ENCODE peak calls at places on chromosome 10, in nine cellular contexts. One of them, this sample, is unnamed.

GRCh38 chr10:97673736-97674525 is 13.1 kb downstream of the AVPI1 start:
- DNase-seq in breast epithelium: no peak
- DNase-seq in kidney: no peak
- DNase-seq in esophagus squamous epithelium: no peak
- DNase-seq in fibroblast of pulmonary artery: peak; percentile 80
- DNase-seq in AG09319: no peak
- DNase-seq in MM.1S: no peak
- DNase-seq in spleen: no peak
- DNase-seq in BJ: no peak
- DNase-seq in this sample: no peak

GRCh38 chr10:122876493-122876855 is 2.9 kb downstream of the FAM24B start:
- DNase-seq in kidney: no peak
- DNase-seq in spleen: no peak
- DNase-seq in BJ: no peak
- DNase-seq in breast epithelium: no peak
- DNase-seq in AG09319: no peak
- DNase-seq in fibroblast of pulmonary artery: no peak
- DNase-seq in MM.1S: no peak
- DNase-seq in esophagus squamous epithelium: no peak
- DNase-seq in this sample: no peak

GRCh38 chr10:80472234-80473095 is 18.4 kb downstream of the TSPAN14 start:
- DNase-seq in AG09319: peak; percentile 72
- DNase-seq in BJ: no peak
- DNase-seq in spleen: no peak
- DNase-seq in breast epithelium: no peak
- DNase-seq in kidney: no peak
- DNase-seq in esophagus squamous epithelium: no peak
- DNase-seq in fibroblast of pulmonary artery: peak; percentile 97
- DNase-seq in MM.1S: no peak
- DNase-seq in this sample: no peak

GRCh38 chr10:3902054-3902808 is 117.2 kb upstream of the KLF6 start:
- DNase-seq in esophagus squamous epithelium: no peak
- DNase-seq in AG09319: no peak
- DNase-seq in breast epithelium: no peak
- DNase-seq in fibroblast of pulmonary artery: peak; percentile 55
- DNase-seq in spleen: peak; percentile 88
- DNase-seq in kidney: no peak
- DNase-seq in MM.1S: peak; percentile 87
- DNase-seq in BJ: no peak
- DNase-seq in this sample: no peak

GRCh38 chr10:132395704-132396494 is 1.1 kb upstream of the PWWP2B start:
- DNase-seq in MM.1S: no peak
- DNase-seq in breast epithelium: no peak
- DNase-seq in esophagus squamous epithelium: no peak
- DNase-seq in spleen: peak; percentile 95
- DNase-seq in BJ: no peak
- DNase-seq in kidney: peak; percentile 95
- DNase-seq in fibroblast of pulmonary artery: peak; percentile 24
- DNase-seq in AG09319: no peak
- DNase-seq in this sample: peak; percentile 69

GRCh38 chr10:101938316-101939272 is 95.0 kb upstream of the KCNIP2 start:
- DNase-seq in spleen: no peak
- DNase-seq in kidney: no peak
- DNase-seq in AG09319: peak; percentile 84
- DNase-seq in esophagus squamous epithelium: no peak
- DNase-seq in BJ: peak; percentile 71
- DNase-seq in fibroblast of pulmonary artery: peak; percentile 88
- DNase-seq in breast epithelium: no peak
- DNase-seq in MM.1S: no peak
- DNase-seq in this sample: no peak

GRCh38 chr10:132511692-132512442 is 25.7 kb upstream of the INPP5A start:
- DNase-seq in breast epithelium: no peak
- DNase-seq in esophagus squamous epithelium: no peak
- DNase-seq in fibroblast of pulmonary artery: peak; percentile 48
- DNase-seq in BJ: no peak
- DNase-seq in AG09319: no peak
- DNase-seq in spleen: no peak
- DNase-seq in MM.1S: no peak
- DNase-seq in kidney: no peak
- DNase-seq in this sample: no peak

GRCh38 chr10:18610517-18610916 is 40.9 kb downstream of the NSUN6 start:
- DNase-seq in spleen: no peak
- DNase-seq in breast epithelium: no peak
- DNase-seq in kidney: no peak
- DNase-seq in esophagus squamous epithelium: no peak
- DNase-seq in MM.1S: no peak
- DNase-seq in AG09319: no peak
- DNase-seq in BJ: no peak
- DNase-seq in fibroblast of pulmonary artery: peak; percentile 90
- DNase-seq in this sample: no peak

GRCh38 chr10:118481871-118482270 is 113.6 kb downstream of the PRLHR start:
- DNase-seq in breast epithelium: no peak
- DNase-seq in esophagus squamous epithelium: no peak
- DNase-seq in fibroblast of pulmonary artery: no peak
- DNase-seq in MM.1S: no peak
- DNase-seq in spleen: no peak
- DNase-seq in AG09319: no peak
- DNase-seq in BJ: no peak
- DNase-seq in kidney: no peak
- DNase-seq in this sample: no peak

GRCh38 chr10:77378950-77379349 is 258.7 kb downstream of the KCNMA1 start:
- DNase-seq in fibroblast of pulmonary artery: no peak
- DNase-seq in AG09319: no peak
- DNase-seq in breast epithelium: no peak
- DNase-seq in spleen: no peak
- DNase-seq in BJ: no peak
- DNase-seq in MM.1S: no peak
- DNase-seq in esophagus squamous epithelium: no peak
- DNase-seq in kidney: no peak
- DNase-seq in this sample: no peak

GRCh38 chr10:10830316-10831061 is 187.2 kb upstream of the CELF2 start:
- DNase-seq in esophagus squamous epithelium: no peak
- DNase-seq in MM.1S: no peak
- DNase-seq in BJ: peak; percentile 86
- DNase-seq in fibroblast of pulmonary artery: peak; percentile 98
- DNase-seq in AG09319: peak; percentile 70
- DNase-seq in spleen: no peak
- DNase-seq in kidney: no peak
- DNase-seq in breast epithelium: no peak
- DNase-seq in this sample: no peak

GRCh38 chr10:69065406-69066361 is 22.2 kb upstream of the SRGN start:
- DNase-seq in AG09319: no peak
- DNase-seq in kidney: peak; percentile 80
- DNase-seq in spleen: no peak
- DNase-seq in fibroblast of pulmonary artery: peak; percentile 92
- DNase-seq in esophagus squamous epithelium: no peak
- DNase-seq in breast epithelium: no peak
- DNase-seq in MM.1S: no peak
- DNase-seq in BJ: no peak
- DNase-seq in this sample: no peak

GRCh38 chr10:80501913-80502521 is 35.7 kb upstream of the SH2D4B start:
- DNase-seq in fibroblast of pulmonary artery: no peak
- DNase-seq in spleen: peak; percentile 67
- DNase-seq in kidney: no peak
- DNase-seq in BJ: no peak
- DNase-seq in esophagus squamous epithelium: no peak
- DNase-seq in AG09319: no peak
- DNase-seq in breast epithelium: no peak
- DNase-seq in MM.1S: no peak
- DNase-seq in this sample: no peak

GRCh38 chr10:43825984-43826383 is 177.3 kb upstream of the ZNF32 start:
- DNase-seq in esophagus squamous epithelium: no peak
- DNase-seq in MM.1S: no peak
- DNase-seq in spleen: no peak
- DNase-seq in BJ: no peak
- DNase-seq in fibroblast of pulmonary artery: no peak
- DNase-seq in kidney: peak; percentile 76
- DNase-seq in AG09319: no peak
- DNase-seq in breast epithelium: no peak
- DNase-seq in this sample: no peak

GRCh38 chr10:133226251-133226808 is 3.7 kb upstream of the UTF1 start:
- DNase-seq in MM.1S: no peak
- DNase-seq in breast epithelium: no peak
- DNase-seq in fibroblast of pulmonary artery: no peak
- DNase-seq in BJ: no peak
- DNase-seq in esophagus squamous epithelium: no peak
- DNase-seq in spleen: no peak
- DNase-seq in AG09319: no peak
- DNase-seq in kidney: no peak
- DNase-seq in this sample: no peak

GRCh38 chr10:132534348-132535064 is 3.1 kb upstream of the INPP5A start:
- DNase-seq in kidney: no peak
- DNase-seq in breast epithelium: no peak
- DNase-seq in BJ: no peak
- DNase-seq in AG09319: no peak
- DNase-seq in MM.1S: no peak
- DNase-seq in esophagus squamous epithelium: no peak
- DNase-seq in spleen: no peak
- DNase-seq in fibroblast of pulmonary artery: no peak
- DNase-seq in this sample: no peak

GRCh38 chr10:120517881-120518484 is 61.0 kb downstream of the PLPP4 start:
- DNase-seq in spleen: no peak
- DNase-seq in MM.1S: no peak
- DNase-seq in esophagus squamous epithelium: no peak
- DNase-seq in fibroblast of pulmonary artery: no peak
- DNase-seq in BJ: no peak
- DNase-seq in kidney: no peak
- DNase-seq in AG09319: no peak
- DNase-seq in breast epithelium: no peak
- DNase-seq in this sample: no peak

GRCh38 chr10:5910323-5911100 is 20.5 kb downstream of the FBH1 start:
- DNase-seq in esophagus squamous epithelium: no peak
- DNase-seq in fibroblast of pulmonary artery: no peak
- DNase-seq in BJ: no peak
- DNase-seq in AG09319: no peak
- DNase-seq in MM.1S: no peak
- DNase-seq in breast epithelium: no peak
- DNase-seq in spleen: no peak
- DNase-seq in kidney: no peak
- DNase-seq in this sample: no peak

GRCh38 chr10:74035324-74035723 is 37.4 kb downstream of the VCL start:
- DNase-seq in fibroblast of pulmonary artery: no peak
- DNase-seq in BJ: no peak
- DNase-seq in MM.1S: no peak
- DNase-seq in esophagus squamous epithelium: no peak
- DNase-seq in spleen: no peak
- DNase-seq in kidney: no peak
- DNase-seq in breast epithelium: no peak
- DNase-seq in AG09319: no peak
- DNase-seq in this sample: no peak
- TF ChIP-seq CTCF in fibroblast of pulmonary artery: peak; percentile 31
- TF ChIP-seq CTCF in BJ: peak; percentile 35
- TF ChIP-seq CTCF in MM.1S: peak; percentile 13
- TF ChIP-seq CTCF in esophagus squamous epithelium: no peak
- TF ChIP-seq CTCF in spleen: no peak
- TF ChIP-seq CTCF in kidney: peak; percentile 24
- TF ChIP-seq CTCF in breast epithelium: peak; percentile 20
- TF ChIP-seq CTCF in AG09319: peak; percentile 17
- TF ChIP-seq CTCF in this sample: no peak

GRCh38 chr10:125160856-125161569 is 650 bp upstream of the CTBP2 start:
- DNase-seq in spleen: peak; percentile 92
- DNase-seq in BJ: no peak
- DNase-seq in MM.1S: no peak
- DNase-seq in kidney: peak; percentile 91
- DNase-seq in fibroblast of pulmonary artery: peak; percentile 88
- DNase-seq in breast epithelium: peak; percentile 85
- DNase-seq in esophagus squamous epithelium: peak; percentile 37
- DNase-seq in AG09319: peak; percentile 70
- DNase-seq in this sample: peak; percentile 88
- TF ChIP-seq CTCF in spleen: no peak
- TF ChIP-seq CTCF in BJ: no peak
- TF ChIP-seq CTCF in MM.1S: no peak
- TF ChIP-seq CTCF in kidney: no peak
- TF ChIP-seq CTCF in fibroblast of pulmonary artery: no peak
- TF ChIP-seq CTCF in breast epithelium: peak; percentile 21
- TF ChIP-seq CTCF in esophagus squamous epithelium: no peak
- TF ChIP-seq CTCF in AG09319: no peak
- TF ChIP-seq CTCF in this sample: no peak

DNA sequence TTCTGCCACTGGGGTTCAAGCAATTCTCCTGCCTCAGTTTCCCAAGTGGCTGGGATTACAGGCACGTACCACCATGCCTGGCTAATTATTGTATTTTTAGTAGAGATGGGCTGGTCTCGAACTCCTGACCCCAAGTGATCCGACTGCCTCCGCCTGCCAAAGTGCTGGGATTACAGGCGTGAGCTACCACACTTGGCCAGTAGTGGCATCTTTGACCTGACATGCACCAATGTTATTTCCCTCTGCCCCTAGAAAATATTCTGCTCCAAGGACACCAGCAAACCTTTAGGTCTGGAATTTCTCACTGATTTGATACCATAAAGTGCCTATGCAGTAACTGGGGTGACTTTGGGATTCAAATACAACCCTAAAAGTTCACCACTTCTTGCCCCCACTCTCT is 179.4 kb downstream of the ARID5B start:
- DNase-seq in fibroblast of pulmonary artery: no peak
- DNase-seq in breast epithelium: no peak
- DNase-seq in kidney: no peak
- DNase-seq in BJ: no peak
- DNase-seq in esophagus squamous epithelium: no peak
- DNase-seq in MM.1S: no peak
- DNase-seq in AG09319: no peak
- DNase-seq in spleen: no peak
- DNase-seq in this sample: no peak
- TF ChIP-seq CTCF in fibroblast of pulmonary artery: no peak
- TF ChIP-seq CTCF in breast epithelium: no peak
- TF ChIP-seq CTCF in kidney: no peak
- TF ChIP-seq CTCF in BJ: no peak
- TF ChIP-seq CTCF in esophagus squamous epithelium: no peak
- TF ChIP-seq CTCF in MM.1S: no peak
- TF ChIP-seq CTCF in AG09319: no peak
- TF ChIP-seq CTCF in spleen: no peak
- TF ChIP-seq CTCF in this sample: no peak

GRCh38 chr10:90133606-90134005 is 432.2 kb downstream of the KIF20B start:
- DNase-seq in esophagus squamous epithelium: no peak
- DNase-seq in fibroblast of pulmonary artery: no peak
- DNase-seq in breast epithelium: no peak
- DNase-seq in BJ: no peak
- DNase-seq in AG09319: no peak
- DNase-seq in spleen: no peak
- DNase-seq in MM.1S: no peak
- DNase-seq in kidney: no peak
- DNase-seq in this sample: no peak

GRCh38 chr10:90136731-90137316 is 435.4 kb downstream of the KIF20B start:
- DNase-seq in esophagus squamous epithelium: no peak
- DNase-seq in kidney: no peak
- DNase-seq in fibroblast of pulmonary artery: peak; percentile 31
- DNase-seq in breast epithelium: no peak
- DNase-seq in BJ: no peak
- DNase-seq in spleen: no peak
- DNase-seq in AG09319: no peak
- DNase-seq in MM.1S: peak; percentile 18
- DNase-seq in this sample: no peak

DNA sequence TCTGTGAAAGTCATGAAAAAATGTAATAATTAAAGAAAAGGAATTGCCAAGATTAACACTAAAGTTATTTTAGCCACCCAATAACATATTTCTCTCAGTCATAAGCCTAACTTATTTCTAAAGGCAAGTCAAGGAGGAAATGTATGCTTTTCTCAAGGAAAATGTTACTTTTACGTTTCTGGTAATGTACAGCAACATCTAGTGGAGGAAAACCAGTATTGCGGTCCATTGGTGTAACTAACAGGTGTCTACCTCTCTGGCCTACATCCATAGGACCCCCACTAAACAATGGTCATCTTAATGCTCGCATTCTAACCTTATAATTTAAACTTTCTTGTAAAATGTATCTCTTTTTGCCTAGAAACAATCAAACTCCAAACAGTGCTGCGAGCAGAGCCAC is 437.5 kb downstream of the KIF20B start:
- DNase-seq in fibroblast of pulmonary artery: peak; percentile 38
- DNase-seq in AG09319: no peak
- DNase-seq in kidney: no peak
- DNase-seq in MM.1S: peak; percentile 34
- DNase-seq in spleen: no peak
- DNase-seq in BJ: no peak
- DNase-seq in breast epithelium: no peak
- DNase-seq in esophagus squamous epithelium: no peak
- DNase-seq in this sample: no peak
- TF ChIP-seq CTCF in fibroblast of pulmonary artery: peak; percentile 55
- TF ChIP-seq CTCF in AG09319: no peak
- TF ChIP-seq CTCF in kidney: peak; percentile 31
- TF ChIP-seq CTCF in MM.1S: peak; percentile 48
- TF ChIP-seq CTCF in spleen: peak; percentile 36
- TF ChIP-seq CTCF in BJ: peak; percentile 45
- TF ChIP-seq CTCF in breast epithelium: no peak
- TF ChIP-seq CTCF in esophagus squamous epithelium: no peak
- TF ChIP-seq CTCF in this sample: peak; percentile 79

This sample was measured in endothelial cell.